ENCODE peak calls at places on chromosome 6, in ten cellular contexts. R is NK-92 treated with Interleukin-12 subunit alpha and Interleukin-12 subunit beta, amount 100 ng/mL, for 24 hours; F is H7; E is fibroblast of mammary gland; P is OCI-LY7; S is pancreas; Y is effector memory CD4-positive, alpha-beta T cell; Q is fibroblast of gingiva; N is NCI-H146; L is kidney glomerular epithelial cell. G is an unnamed sample.

GRCh38 chr6:16239090-16239797 is 857 bp downstream of the GMPR start:
- DNase-seq in R (no peak), F (peak), E (no peak), P (no peak), S (peak), Y (no peak), Q (peak), N (peak), L (no peak), G (peak)

GRCh38 chr6:18997375-18997826 is 610.3 kb downstream of the RNF144B start:
- DNase-seq in R (no peak), F (peak), E (peak), P (peak), S (peak), Y (no peak), Q (peak), N (peak), L (peak), G (peak)

GRCh38 chr6:139173172-139173571 is 38.3 kb downstream of the HECA start:
- DNase-seq in R (no peak), F (no peak), E (peak), P (no peak), S (no peak), Y (no peak), Q (no peak), N (peak), L (no peak), G (no peak)

GRCh38 chr6:144581807-144582537 is 296.8 kb downstream of the UTRN start:
- DNase-seq in R (no peak), F (peak), E (peak), P (peak), S (peak), Y (no peak), Q (peak), N (peak), L (peak), G (peak)

GRCh38 chr6:6220718-6221117 is 99.7 kb downstream of the F13A1 start:
- DNase-seq in R (no peak), F (no peak), E (peak), P (peak), S (no peak), Y (no peak), Q (no peak), N (no peak), L (no peak), G (no peak)

GRCh38 chr6:15623282-15624116 is 39.3 kb downstream of the DTNBP1 start:
- DNase-seq in R (no peak), F (no peak), E (peak), P (peak), S (no peak), Y (no peak), Q (no peak), N (no peak), L (peak), G (peak)

GRCh38 chr6:131001113-131001776 is 61.8 kb downstream of the EPB41L2 start:
- DNase-seq in R (no peak), F (no peak), E (no peak), P (no peak), S (no peak), Y (no peak), Q (no peak), N (no peak), L (no peak), G (no peak)

GRCh38 chr6:167130008-167130677 is 7.2 kb downstream of the CCR6 start:
- DNase-seq in R (no peak), F (no peak), E (no peak), P (peak), S (no peak), Y (no peak), Q (no peak), N (no peak), L (no peak), G (no peak)

GRCh38 chr6:138410972-138411667 is 7.1 kb downstream of the HEBP2 start:
- DNase-seq in R (no peak), F (no peak), E (peak), P (no peak), S (no peak), Y (no peak), Q (peak), N (no peak), L (peak), G (peak)

GRCh38 chr6:168451805-168452204 is 10.8 kb downstream of the SMOC2 start:
- DNase-seq in R (no peak), F (peak), E (no peak), P (no peak), S (no peak), Y (no peak), Q (no peak), N (peak), L (no peak), G (no peak)

GRCh38 chr6:49890988-49891387 is 24.7 kb upstream of the CRISP1 start:
- DNase-seq in R (no peak), F (no peak), E (no peak), P (no peak), S (no peak), Y (no peak), Q (no peak), N (no peak), L (no peak), G (no peak)

GRCh38 chr6:55293116-55293515 is 34.2 kb upstream of the GFRAL start:
- DNase-seq in R (no peak), F (no peak), E (peak), P (peak), S (no peak), Y (no peak), Q (peak), N (no peak), L (no peak), G (no peak)

GRCh38 chr6:43368517-43369160 is 808 bp downstream of the ZNF318 start:
- DNase-seq in R (no peak), F (peak), E (peak), P (peak), S (peak), Y (no peak), Q (peak), N (peak), L (no peak), G (peak)

GRCh38 chr6:125753218-125753936 is 3.9 kb downstream of the HEY2 start:
- DNase-seq in R (no peak), F (no peak), E (peak), P (peak), S (peak), Y (no peak), Q (peak), N (peak), L (peak), G (no peak)

GRCh38 chr6:130018292-130018829 is at the start of gene L3MBTL3:
- DNase-seq in R (peak), F (peak), E (peak), P (peak), S (peak), Y (peak), Q (peak), N (peak), L (peak), G (peak)

GRCh38 chr6:150088481-150089154 is 19.7 kb upstream of the ULBP3 start:
- DNase-seq in R (no peak), F (no peak), E (no peak), P (no peak), S (no peak), Y (no peak), Q (no peak), N (peak), L (no peak), G (no peak)

GRCh38 chr6:42407379-42407778 is 44.3 kb downstream of the TRERF1 start:
- DNase-seq in R (no peak), F (no peak), E (peak), P (no peak), S (no peak), Y (no peak), Q (peak), N (no peak), L (no peak), G (peak)

G was measured in AG20443.